ENCODE peak calls at places on chromosomes 12 and 14, in eight cellular contexts. C is endothelial cell of umbilical vein, G is breast epithelium, S is HCT116, P is spleen, K is GM23338, V is vagina, L is K562. F is an unnamed sample.

GRCh38 chr12:95908573-95908972 is 33.8 kb downstream of the CCDC38 start:
- DNase-seq in C (peak; percentile 40), G (no peak), S (no peak), P (no peak), K (no peak), V (no peak), L (no peak), F (no peak)

GRCh38 chr14:71155743-71156142 is 248.5 kb downstream of the PCNX1 start:
- DNase-seq in C (no peak), G (no peak), S (no peak), P (no peak), K (no peak), V (no peak), L (no peak), F (peak; percentile 24)

GRCh38 chr12:93707836-93708235 is 30.7 kb downstream of the CRADD start:
- DNase-seq in C (no peak), G (no peak), S (peak; percentile 26), P (no peak), K (no peak), V (no peak), L (no peak), F (no peak)

GRCh38 chr14:94045101-94045500 is 19.0 kb downstream of the OTUB2 start:
- DNase-seq in C (no peak), G (peak; percentile 20), S (no peak), P (peak; percentile 49), K (no peak), V (no peak), L (no peak), F (peak; percentile 53)

GRCh38 chr14:23351681-23352505 is 794 bp downstream of the SLC22A17 start:
- DNase-seq in C (no peak), G (no peak), S (no peak), P (peak; percentile 67), K (peak; percentile 67), V (peak; percentile 83), L (no peak), F (no peak)

GRCh38 chr14:72582582-72582981 is 311.3 kb downstream of the DPF3 start:
- DNase-seq in C (no peak), G (no peak), S (no peak), P (no peak), K (no peak), V (no peak), L (no peak), F (no peak)

GRCh38 chr12:4700621-4701026 is 19.6 kb upstream of the GALNT8 start:
- DNase-seq in C (no peak), G (no peak), S (no peak), P (no peak), K (peak; percentile 55), V (peak; percentile 95), L (no peak), F (peak; percentile 94)

GRCh38 chr12:82708507-82708906 is 21.8 kb downstream of the TMTC2 start:
- DNase-seq in C (no peak), G (no peak), S (no peak), P (no peak), K (peak; percentile 53), V (peak; percentile 88), L (no peak), F (peak; percentile 93)

GRCh38 chr12:27524839-27525238 is 833 bp downstream of the PPFIBP1 start:
- DNase-seq in C (peak; percentile 69), G (no peak), S (no peak), P (no peak), K (peak; percentile 14), V (no peak), L (no peak), F (no peak)

GRCh38 chr12:7042847-7043246 is 17.7 kb upstream of the C1S start:
- DNase-seq in C (peak; percentile 43), G (no peak), S (peak; percentile 56), P (no peak), K (peak; percentile 70), V (no peak), L (peak; percentile 53), F (no peak)

GRCh38 chr14:52251724-52252123 is 15.8 kb upstream of the PTGDR start:
- DNase-seq in C (no peak), G (no peak), S (no peak), P (no peak), K (peak; percentile 61), V (no peak), L (no peak), F (no peak)

GRCh38 chr14:91873476-91874265 is 6.3 kb upstream of the TC2N start:
- DNase-seq in C (no peak), G (no peak), S (no peak), P (peak; percentile 81), K (no peak), V (no peak), L (no peak), F (no peak)

GRCh38 chr12:51683763-51684357 is 92.8 kb downstream of the SCN8A start:
- DNase-seq in C (peak; percentile 91), G (no peak), S (no peak), P (no peak), K (no peak), V (no peak), L (no peak), F (no peak)

GRCh38 chr12:132395908-132396305 is 66.5 kb upstream of the GALNT9 start:
- DNase-seq in C (no peak), G (peak; percentile 41), S (no peak), P (no peak), K (no peak), V (no peak), L (no peak), F (peak; percentile 50)

GRCh38 chr12:110501378-110501721 is 561 bp downstream of the VPS29 start:
- DNase-seq in C (peak; percentile 51), G (no peak), S (no peak), P (no peak), K (peak; percentile 59), V (no peak), L (no peak), F (no peak)

GRCh38 chr12:30692470-30692869 is 3.2 kb downstream of the IPO8 start:
- DNase-seq in C (peak; percentile 38), G (no peak), S (no peak), P (no peak), K (no peak), V (no peak), L (no peak), F (no peak)

GRCh38 chr12:111040690-111041089 is 120.3 kb upstream of the MYL2 start:
- DNase-seq in C (no peak), G (no peak), S (no peak), P (no peak), K (no peak), V (no peak), L (no peak), F (no peak)

GRCh38 chr12:89760783-89761182 is 52.1 kb upstream of the ATP2B1 start:
- DNase-seq in C (no peak), G (no peak), S (no peak), P (no peak), K (no peak), V (no peak), L (no peak), F (no peak)

DNA sequence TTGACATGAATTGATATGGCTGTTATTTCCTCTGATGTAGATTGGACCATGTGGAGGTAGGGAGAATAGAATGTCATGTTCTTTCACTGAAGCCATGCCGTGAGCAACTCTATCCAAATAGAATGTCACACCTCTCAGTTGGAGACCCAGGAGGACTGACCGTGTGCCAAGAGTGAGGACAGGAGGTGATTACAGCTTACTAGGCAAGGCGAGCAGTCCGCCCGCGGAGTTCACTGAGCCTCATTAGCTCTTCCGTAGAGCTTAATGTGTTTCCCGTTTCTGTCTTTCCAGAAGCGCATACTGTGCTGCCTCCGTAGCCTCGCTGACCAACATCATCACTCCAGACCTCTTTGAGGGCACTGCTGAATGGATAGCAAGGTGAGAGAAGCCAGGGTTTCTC is 45.6 kb downstream of the FNTB start:
- DNase-seq in C (no peak), G (no peak), S (no peak), P (no peak), K (no peak), V (no peak), L (no peak), F (no peak)
- TF ChIP-seq POLR2AphosphoS5 in C (no peak), G (no peak), S (no peak), P (no peak), K (no peak), V (no peak), L (no peak), F (no peak)

GRCh38 chr12:130953783-130954543 is at the start of gene ADGRD1:
- DNase-seq in C (no peak), G (no peak), S (no peak), P (no peak), K (peak; percentile 38), V (no peak), L (peak; percentile 55), F (peak; percentile 93)
- TF ChIP-seq POLR2AphosphoS5 in C (no peak), G (no peak), S (no peak), P (peak; percentile 49), K (no peak), V (peak; percentile 44), L (no peak), F (peak; percentile 86)

GRCh38 chr12:12562585-12563245 is at the start of gene DUSP16:
- DNase-seq in C (peak; percentile 95), G (peak; percentile 88), S (peak; percentile 72), P (peak; percentile 96), K (peak; percentile 97), V (peak; percentile 98), L (peak; percentile 87), F (peak; percentile 94)

GRCh38 chr12:12562016-12562483 is 613 bp downstream of the DUSP16 start:
- DNase-seq in C (peak; percentile 29), G (no peak), S (no peak), P (peak; percentile 87), K (peak; percentile 62), V (no peak), L (peak; percentile 23), F (peak; percentile 67)

GRCh38 chr12:12559699-12560296 is 2.9 kb downstream of the DUSP16 start:
- DNase-seq in C (no peak), G (no peak), S (no peak), P (no peak), K (no peak), V (no peak), L (no peak), F (no peak)

GRCh38 chr12:12560587-12561304 is 1.9 kb downstream of the DUSP16 start:
- DNase-seq in C (peak; percentile 74), G (no peak), S (no peak), P (no peak), K (peak; percentile 30), V (no peak), L (peak; percentile 23), F (peak; percentile 81)

DNA sequence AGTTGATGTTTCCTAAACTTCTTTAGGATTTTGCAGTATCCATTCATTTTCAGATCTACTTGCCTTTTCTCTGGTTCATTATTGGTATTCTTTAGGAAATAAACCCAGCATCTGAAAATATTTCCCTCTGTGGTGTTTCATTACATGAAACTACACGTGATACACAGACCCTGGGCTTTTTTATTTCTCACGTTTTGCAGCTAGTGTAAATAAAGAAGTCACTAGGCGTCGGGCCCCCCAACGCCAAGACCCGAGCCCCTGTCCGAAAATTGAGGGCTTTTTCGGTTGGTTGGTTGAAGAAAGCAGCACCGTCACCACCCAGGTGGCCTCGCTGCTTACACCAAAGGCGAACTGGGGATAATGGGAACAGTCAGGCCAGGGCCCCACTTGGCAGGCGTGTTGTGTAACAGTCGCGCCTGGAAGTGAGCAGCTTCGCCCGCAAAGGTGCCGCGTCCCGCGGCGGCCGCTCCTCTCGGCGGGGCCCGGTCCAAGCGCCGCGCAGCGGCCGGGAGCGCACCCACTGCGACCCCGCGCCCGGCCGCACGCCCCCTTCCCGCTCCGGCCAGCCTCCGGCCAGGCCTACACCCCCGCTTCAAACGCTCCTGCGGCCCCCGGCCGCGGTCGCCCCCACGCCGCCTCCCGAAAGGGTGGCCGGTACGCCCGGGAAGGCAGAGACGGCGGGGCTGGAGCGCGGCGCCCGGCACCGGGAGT is 1.2 kb downstream of the DUSP16 start:
- DNase-seq in C (no peak), G (peak; percentile 70), S (no peak), P (peak; percentile 92), K (peak; percentile 62), V (peak; percentile 92), L (peak; percentile 25), F (peak; percentile 89)
- TF ChIP-seq POLR2AphosphoS5 in C (no peak), G (peak; percentile 53), S (peak; percentile 1), P (peak; percentile 67), K (peak; percentile 32), V (peak; percentile 5), L (no peak), F (no peak)

GRCh38 chr14:58395565-58395814 is 240 bp upstream of the TOMM20L start:
- DNase-seq in C (no peak), G (no peak), S (no peak), P (no peak), K (no peak), V (no peak), L (no peak), F (no peak)
- TF ChIP-seq POLR2AphosphoS5 in C (no peak), G (no peak), S (no peak), P (no peak), K (no peak), V (no peak), L (no peak), F (no peak)